ENCODE peak calls at places on chromosomes 3 and 15, in eight cellular contexts. One of them, this sample, is unnamed. For H3K36me3 and H3K4me1, the result is how much of the 10 kb centered on the place peaks cover.

GRCh38 chr3:69791919-69792399 is 52.7 kb downstream of the MITF start:
- DNase-seq in transverse colon: no peak
- DNase-seq in HepG2: no peak
- DNase-seq in aorta: no peak
- DNase-seq in Panc1: no peak
- DNase-seq in pancreas: no peak
- DNase-seq in gastrocnemius medialis: no peak
- DNase-seq in iPS DF 6.9: no peak
- DNase-seq in this sample: peak

GRCh38 chr3:6679510-6679909 is 181.4 kb upstream of the GRM7 start:
- DNase-seq in transverse colon: no peak
- DNase-seq in Panc1: no peak
- DNase-seq in aorta: no peak
- DNase-seq in iPS DF 6.9: no peak
- DNase-seq in HepG2: no peak
- DNase-seq in pancreas: no peak
- DNase-seq in gastrocnemius medialis: no peak
- DNase-seq in this sample: no peak

GRCh38 chr3:21392521-21392920 is 358.5 kb downstream of the ZNF385D start:
- DNase-seq in pancreas: no peak
- DNase-seq in HepG2: no peak
- DNase-seq in gastrocnemius medialis: no peak
- DNase-seq in aorta: no peak
- DNase-seq in transverse colon: no peak
- DNase-seq in iPS DF 6.9: no peak
- DNase-seq in Panc1: no peak
- DNase-seq in this sample: no peak

GRCh38 chr15:68487087-68487843 is 55.3 kb upstream of the ITGA11 start:
- DNase-seq in iPS DF 6.9: no peak
- DNase-seq in Panc1: no peak
- DNase-seq in HepG2: no peak
- DNase-seq in pancreas: no peak
- DNase-seq in transverse colon: no peak
- DNase-seq in gastrocnemius medialis: no peak
- DNase-seq in aorta: no peak
- DNase-seq in this sample: no peak

GRCh38 chr15:98177950-98178848 is 217.7 kb downstream of the ARRDC4 start:
- DNase-seq in gastrocnemius medialis: peak
- DNase-seq in HepG2: peak
- DNase-seq in pancreas: no peak
- DNase-seq in transverse colon: peak
- DNase-seq in aorta: no peak
- DNase-seq in Panc1: peak
- DNase-seq in iPS DF 6.9: peak
- DNase-seq in this sample: peak

GRCh38 chr15:85462029-85462428 is 81.6 kb downstream of the AKAP13 start:
- DNase-seq in iPS DF 6.9: no peak
- DNase-seq in HepG2: no peak
- DNase-seq in gastrocnemius medialis: no peak
- DNase-seq in pancreas: no peak
- DNase-seq in aorta: no peak
- DNase-seq in Panc1: no peak
- DNase-seq in transverse colon: no peak
- DNase-seq in this sample: no peak

GRCh38 chr3:50450135-50450911 is 53.1 kb downstream of the CACNA2D2 start:
- DNase-seq in Panc1: no peak
- DNase-seq in HepG2: peak
- DNase-seq in pancreas: no peak
- DNase-seq in iPS DF 6.9: no peak
- DNase-seq in transverse colon: peak
- DNase-seq in gastrocnemius medialis: no peak
- DNase-seq in aorta: peak
- DNase-seq in this sample: peak

GRCh38 chr15:67166280-67167009 is 88.0 kb downstream of the AAGAB start:
- DNase-seq in pancreas: no peak
- DNase-seq in aorta: no peak
- DNase-seq in HepG2: no peak
- DNase-seq in gastrocnemius medialis: no peak
- DNase-seq in Panc1: no peak
- DNase-seq in transverse colon: no peak
- DNase-seq in iPS DF 6.9: no peak
- DNase-seq in this sample: no peak

GRCh38 chr3:75341324-75342067 is 322.6 kb upstream of the FRG2C start:
- DNase-seq in HepG2: no peak
- DNase-seq in pancreas: no peak
- DNase-seq in aorta: no peak
- DNase-seq in gastrocnemius medialis: no peak
- DNase-seq in Panc1: no peak
- DNase-seq in iPS DF 6.9: no peak
- DNase-seq in transverse colon: no peak
- DNase-seq in this sample: no peak

GRCh38 chr3:121707531-121708273 is 41.8 kb downstream of the GOLGB1 start:
- DNase-seq in transverse colon: no peak
- DNase-seq in Panc1: no peak
- DNase-seq in gastrocnemius medialis: no peak
- DNase-seq in iPS DF 6.9: no peak
- DNase-seq in pancreas: no peak
- DNase-seq in HepG2: no peak
- DNase-seq in aorta: no peak
- DNase-seq in this sample: no peak

GRCh38 chr3:101732240-101732641 is 7.8 kb downstream of the CEP97 start:
- DNase-seq in gastrocnemius medialis: no peak
- DNase-seq in aorta: no peak
- DNase-seq in HepG2: no peak
- DNase-seq in pancreas: no peak
- DNase-seq in iPS DF 6.9: no peak
- DNase-seq in Panc1: no peak
- DNase-seq in transverse colon: no peak
- DNase-seq in this sample: no peak

GRCh38 chr3:99413504-99413903 is 224.9 kb upstream of the COL8A1 start:
- DNase-seq in HepG2: no peak
- DNase-seq in Panc1: no peak
- DNase-seq in aorta: no peak
- DNase-seq in transverse colon: no peak
- DNase-seq in iPS DF 6.9: no peak
- DNase-seq in gastrocnemius medialis: no peak
- DNase-seq in pancreas: no peak
- DNase-seq in this sample: no peak

GRCh38 chr3:66348696-66349095 is 127.9 kb downstream of the SLC25A26 start:
- DNase-seq in pancreas: no peak
- DNase-seq in HepG2: no peak
- DNase-seq in gastrocnemius medialis: no peak
- DNase-seq in transverse colon: no peak
- DNase-seq in Panc1: no peak
- DNase-seq in aorta: no peak
- DNase-seq in iPS DF 6.9: no peak
- DNase-seq in this sample: no peak

GRCh38 chr3:24688446-24689148 is 193.9 kb upstream of the THRB start:
- DNase-seq in Panc1: no peak
- DNase-seq in pancreas: no peak
- DNase-seq in iPS DF 6.9: no peak
- DNase-seq in aorta: no peak
- DNase-seq in gastrocnemius medialis: no peak
- DNase-seq in HepG2: peak
- DNase-seq in transverse colon: no peak
- DNase-seq in this sample: peak

GRCh38 chr3:12638105-12638504 is 25.8 kb downstream of the RAF1 start:
- DNase-seq in pancreas: no peak
- DNase-seq in transverse colon: no peak
- DNase-seq in HepG2: no peak
- DNase-seq in aorta: no peak
- DNase-seq in Panc1: no peak
- DNase-seq in iPS DF 6.9: no peak
- DNase-seq in gastrocnemius medialis: no peak
- DNase-seq in this sample: no peak

GRCh38 chr15:48470096-48470495 is 138.9 kb downstream of the DUT start:
- DNase-seq in iPS DF 6.9: no peak
- DNase-seq in gastrocnemius medialis: no peak
- DNase-seq in Panc1: no peak
- DNase-seq in pancreas: no peak
- DNase-seq in HepG2: no peak
- DNase-seq in transverse colon: no peak
- DNase-seq in aorta: no peak
- DNase-seq in this sample: no peak

GRCh38 chr15:99454941-99455795 is 110.6 kb upstream of the MEF2A start:
- DNase-seq in HepG2: peak
- DNase-seq in aorta: peak
- DNase-seq in gastrocnemius medialis: peak
- DNase-seq in transverse colon: peak
- DNase-seq in iPS DF 6.9: no peak
- DNase-seq in Panc1: no peak
- DNase-seq in pancreas: no peak
- DNase-seq in this sample: peak

DNA sequence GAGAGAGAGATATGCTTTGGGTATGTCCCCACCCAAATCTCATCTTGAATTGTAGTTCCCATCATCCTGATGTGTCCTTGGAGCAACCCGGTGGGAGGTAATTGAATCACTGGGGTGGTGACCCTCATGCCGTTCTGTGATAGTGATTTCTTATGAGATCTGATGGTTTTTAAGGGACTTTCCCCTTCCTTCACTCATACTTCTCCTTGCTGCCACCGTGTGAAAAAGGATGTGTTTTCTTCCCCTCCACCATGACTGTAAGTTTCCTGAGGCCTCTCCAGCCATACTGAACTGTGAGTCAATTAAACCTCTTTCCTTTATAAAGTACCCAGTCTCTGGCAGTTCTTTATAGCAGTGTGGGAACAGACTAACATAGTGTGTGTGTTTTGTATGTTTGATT is 60.3 kb downstream of the EOMES start:
- DNase-seq in iPS DF 6.9: no peak
- DNase-seq in pancreas: no peak
- DNase-seq in gastrocnemius medialis: no peak
- DNase-seq in HepG2: no peak
- DNase-seq in Panc1: no peak
- DNase-seq in transverse colon: no peak
- DNase-seq in aorta: no peak
- DNase-seq in this sample: no peak
- H3K36me3 ChIP-seq in iPS DF 6.9: under half
- H3K36me3 ChIP-seq in pancreas: under half
- H3K36me3 ChIP-seq in gastrocnemius medialis: under half
- H3K36me3 ChIP-seq in HepG2: under half
- H3K36me3 ChIP-seq in Panc1: under half
- H3K36me3 ChIP-seq in transverse colon: under half
- H3K36me3 ChIP-seq in aorta: under half
- H3K36me3 ChIP-seq in this sample: under half

GRCh38 chr15:31434418-31435255 is 108.0 kb downstream of the KLF13 start:
- DNase-seq in HepG2: no peak
- DNase-seq in pancreas: no peak
- DNase-seq in transverse colon: peak
- DNase-seq in aorta: peak
- DNase-seq in Panc1: no peak
- DNase-seq in iPS DF 6.9: no peak
- DNase-seq in gastrocnemius medialis: no peak
- DNase-seq in this sample: no peak

GRCh38 chr15:31433101-31433500 is 106.5 kb downstream of the KLF13 start:
- DNase-seq in pancreas: no peak
- DNase-seq in iPS DF 6.9: no peak
- DNase-seq in gastrocnemius medialis: no peak
- DNase-seq in transverse colon: no peak
- DNase-seq in HepG2: no peak
- DNase-seq in Panc1: no peak
- DNase-seq in aorta: no peak
- DNase-seq in this sample: no peak

GRCh38 chr15:31435891-31436628 is 109.4 kb downstream of the KLF13 start:
- DNase-seq in Panc1: no peak
- DNase-seq in iPS DF 6.9: no peak
- DNase-seq in gastrocnemius medialis: no peak
- DNase-seq in aorta: no peak
- DNase-seq in transverse colon: no peak
- DNase-seq in HepG2: no peak
- DNase-seq in pancreas: no peak
- DNase-seq in this sample: no peak

GRCh38 chr15:31433574-31433973 is 106.9 kb downstream of the KLF13 start:
- DNase-seq in aorta: no peak
- DNase-seq in transverse colon: no peak
- DNase-seq in pancreas: no peak
- DNase-seq in gastrocnemius medialis: no peak
- DNase-seq in HepG2: no peak
- DNase-seq in iPS DF 6.9: no peak
- DNase-seq in Panc1: no peak
- DNase-seq in this sample: no peak

GRCh38 chr15:31435256-31435781 is 108.7 kb downstream of the KLF13 start:
- DNase-seq in aorta: peak
- DNase-seq in Panc1: no peak
- DNase-seq in transverse colon: peak
- DNase-seq in gastrocnemius medialis: peak
- DNase-seq in iPS DF 6.9: peak
- DNase-seq in pancreas: peak
- DNase-seq in HepG2: peak
- DNase-seq in this sample: peak
- H3K4me1 ChIP-seq in aorta: under half
- H3K4me1 ChIP-seq in Panc1: under half
- H3K4me1 ChIP-seq in transverse colon: under half
- H3K4me1 ChIP-seq in gastrocnemius medialis: under half
- H3K4me1 ChIP-seq in iPS DF 6.9: under half
- H3K4me1 ChIP-seq in pancreas: under half
- H3K4me1 ChIP-seq in HepG2: under half
- H3K4me1 ChIP-seq in this sample: under half

GRCh38 chr3:183779896-183780450 is 45.4 kb downstream of the MAP6D1 start:
- DNase-seq in gastrocnemius medialis: no peak
- DNase-seq in Panc1: no peak
- DNase-seq in aorta: no peak
- DNase-seq in iPS DF 6.9: no peak
- DNase-seq in transverse colon: no peak
- DNase-seq in pancreas: no peak
- DNase-seq in HepG2: no peak
- DNase-seq in this sample: no peak
- H3K36me3 ChIP-seq in gastrocnemius medialis: under half
- H3K36me3 ChIP-seq in Panc1: under half
- H3K36me3 ChIP-seq in aorta: under half
- H3K36me3 ChIP-seq in iPS DF 6.9: under half
- H3K36me3 ChIP-seq in transverse colon: under half
- H3K36me3 ChIP-seq in pancreas: under half
- H3K36me3 ChIP-seq in HepG2: half or more
- H3K36me3 ChIP-seq in this sample: under half

DNA sequence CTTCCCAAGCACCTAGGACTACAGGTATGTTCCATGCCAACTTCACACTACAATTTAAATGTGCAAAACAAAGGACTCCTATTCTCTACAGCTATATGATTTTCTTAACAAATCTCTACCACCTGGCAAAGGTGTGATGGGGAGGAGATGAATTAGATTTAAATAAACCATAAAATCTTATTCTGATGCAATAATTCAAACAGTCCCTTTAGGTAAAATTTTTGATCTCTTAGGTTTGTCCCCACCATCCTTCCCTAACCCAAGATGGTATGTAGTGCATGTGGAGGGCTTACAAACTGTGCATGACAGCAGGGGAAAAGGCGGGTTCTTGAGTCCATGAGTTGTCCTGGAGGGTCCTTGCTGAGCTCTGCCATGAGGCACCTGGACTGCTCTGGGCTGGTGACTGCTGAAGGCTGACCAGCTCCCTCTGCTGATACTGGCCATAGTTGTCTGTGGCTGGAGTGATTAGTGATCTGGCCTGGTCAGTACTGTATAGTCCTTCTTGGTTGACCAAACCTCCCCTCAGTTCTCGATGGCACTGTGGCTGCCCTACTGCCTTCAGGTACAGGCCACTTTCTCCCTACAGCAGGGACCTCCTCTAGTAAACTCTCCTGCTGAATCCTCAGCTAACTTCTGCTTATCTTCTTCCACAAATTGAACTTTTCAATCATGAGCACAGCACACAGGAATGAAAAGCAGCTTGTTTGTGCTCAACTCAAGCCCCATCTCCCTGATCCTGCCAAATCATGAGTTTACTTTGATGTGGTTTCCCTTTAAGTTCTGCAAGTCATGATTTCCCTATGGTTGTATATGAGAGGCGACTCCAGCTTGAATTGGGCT is 30.1 kb downstream of the CFAP161 start:
- DNase-seq in gastrocnemius medialis: no peak
- DNase-seq in iPS DF 6.9: no peak
- DNase-seq in pancreas: no peak
- DNase-seq in HepG2: no peak
- DNase-seq in aorta: no peak
- DNase-seq in transverse colon: no peak
- DNase-seq in Panc1: no peak
- DNase-seq in this sample: no peak
- H3K4me1 ChIP-seq in gastrocnemius medialis: under half
- H3K4me1 ChIP-seq in iPS DF 6.9: under half
- H3K4me1 ChIP-seq in pancreas: under half
- H3K4me1 ChIP-seq in HepG2: under half
- H3K4me1 ChIP-seq in aorta: under half
- H3K4me1 ChIP-seq in transverse colon: under half
- H3K4me1 ChIP-seq in Panc1: under half
- H3K4me1 ChIP-seq in this sample: under half